ENCODE peak calls at places on chromosomes 11 and 22, in five cellular contexts. One of them, this sample, is unnamed.

GRCh38 chr22:17961443-17961729 is 63.0 kb downstream of the MICAL3 start:
- DNase-seq in KG1: no peak
- DNase-seq in activated naive CD8-positive, alpha-beta T cell treated with anti-CD3 and anti-CD28 coated beads for 36 hours: no peak
- DNase-seq in A549: no peak
- DNase-seq in AG09309: no peak
- DNase-seq in this sample: no peak

GRCh38 chr22:46068908-46069481 is 81.3 kb upstream of the PPARA start:
- DNase-seq in KG1: peak; percentile 54
- DNase-seq in activated naive CD8-positive, alpha-beta T cell treated with anti-CD3 and anti-CD28 coated beads for 36 hours: no peak
- DNase-seq in AG09309: peak; percentile 96
- DNase-seq in A549: no peak
- DNase-seq in this sample: no peak

GRCh38 chr11:1559103-1559951 is 12.7 kb downstream of the DUSP8 start:
- DNase-seq in activated naive CD8-positive, alpha-beta T cell treated with anti-CD3 and anti-CD28 coated beads for 36 hours: no peak
- DNase-seq in A549: peak; percentile 65
- DNase-seq in KG1: no peak
- DNase-seq in AG09309: peak; percentile 46
- DNase-seq in this sample: no peak

GRCh38 chr11:86904001-86904400 is 51.2 kb downstream of the FZD4 start:
- DNase-seq in activated naive CD8-positive, alpha-beta T cell treated with anti-CD3 and anti-CD28 coated beads for 36 hours: no peak
- DNase-seq in KG1: no peak
- DNase-seq in A549: no peak
- DNase-seq in AG09309: no peak
- DNase-seq in this sample: no peak

GRCh38 chr22:23151827-23152226 is 6.5 kb downstream of the RAB36 start:
- DNase-seq in KG1: no peak
- DNase-seq in activated naive CD8-positive, alpha-beta T cell treated with anti-CD3 and anti-CD28 coated beads for 36 hours: no peak
- DNase-seq in A549: no peak
- DNase-seq in AG09309: no peak
- DNase-seq in this sample: no peak

GRCh38 chr11:34963351-34963750 is 46.9 kb downstream of the PDHX start:
- DNase-seq in AG09309: no peak
- DNase-seq in activated naive CD8-positive, alpha-beta T cell treated with anti-CD3 and anti-CD28 coated beads for 36 hours: no peak
- DNase-seq in KG1: no peak
- DNase-seq in A549: no peak
- DNase-seq in this sample: no peak

GRCh38 chr22:17540481-17540880 is 22.8 kb upstream of the SLC25A18 start:
- DNase-seq in activated naive CD8-positive, alpha-beta T cell treated with anti-CD3 and anti-CD28 coated beads for 36 hours: no peak
- DNase-seq in A549: no peak
- DNase-seq in AG09309: no peak
- DNase-seq in KG1: no peak
- DNase-seq in this sample: peak; percentile 4

GRCh38 chr11:129428027-129428426 is 52.4 kb downstream of the BARX2 start:
- DNase-seq in AG09309: no peak
- DNase-seq in A549: no peak
- DNase-seq in activated naive CD8-positive, alpha-beta T cell treated with anti-CD3 and anti-CD28 coated beads for 36 hours: no peak
- DNase-seq in KG1: no peak
- DNase-seq in this sample: no peak

GRCh38 chr22:28047740-28048139 is 128.7 kb upstream of the PITPNB start:
- DNase-seq in activated naive CD8-positive, alpha-beta T cell treated with anti-CD3 and anti-CD28 coated beads for 36 hours: no peak
- DNase-seq in AG09309: no peak
- DNase-seq in A549: no peak
- DNase-seq in KG1: no peak
- DNase-seq in this sample: no peak

GRCh38 chr11:45392621-45393183 is 106.6 kb upstream of the SYT13 start:
- DNase-seq in activated naive CD8-positive, alpha-beta T cell treated with anti-CD3 and anti-CD28 coated beads for 36 hours: no peak
- DNase-seq in AG09309: no peak
- DNase-seq in KG1: no peak
- DNase-seq in A549: no peak
- DNase-seq in this sample: no peak

GRCh38 chr11:118917488-118918127 is 8.1 kb downstream of the BCL9L start:
- DNase-seq in KG1: no peak
- DNase-seq in A549: peak; percentile 94
- DNase-seq in AG09309: peak; percentile 84
- DNase-seq in activated naive CD8-positive, alpha-beta T cell treated with anti-CD3 and anti-CD28 coated beads for 36 hours: peak; percentile 69
- DNase-seq in this sample: peak; percentile 83

GRCh38 chr11:6480299-6480914 is 724 bp downstream of the ARFIP2 start:
- DNase-seq in A549: no peak
- DNase-seq in activated naive CD8-positive, alpha-beta T cell treated with anti-CD3 and anti-CD28 coated beads for 36 hours: no peak
- DNase-seq in AG09309: no peak
- DNase-seq in KG1: no peak
- DNase-seq in this sample: no peak

GRCh38 chr22:43897751-43898261 is 6.0 kb upstream of the PNPLA5 start:
- DNase-seq in A549: peak; percentile 29
- DNase-seq in activated naive CD8-positive, alpha-beta T cell treated with anti-CD3 and anti-CD28 coated beads for 36 hours: no peak
- DNase-seq in AG09309: no peak
- DNase-seq in KG1: no peak
- DNase-seq in this sample: no peak

GRCh38 chr11:75734491-75735180 is 17.0 kb downstream of the MOGAT2 start:
- DNase-seq in KG1: no peak
- DNase-seq in A549: no peak
- DNase-seq in AG09309: no peak
- DNase-seq in activated naive CD8-positive, alpha-beta T cell treated with anti-CD3 and anti-CD28 coated beads for 36 hours: no peak
- DNase-seq in this sample: no peak

GRCh38 chr11:45411221-45411946 is 125.2 kb upstream of the SYT13 start:
- DNase-seq in AG09309: no peak
- DNase-seq in A549: no peak
- DNase-seq in activated naive CD8-positive, alpha-beta T cell treated with anti-CD3 and anti-CD28 coated beads for 36 hours: no peak
- DNase-seq in KG1: no peak
- DNase-seq in this sample: no peak

GRCh38 chr11:78715639-78716311 is 141.1 kb upstream of the NARS2 start:
- DNase-seq in activated naive CD8-positive, alpha-beta T cell treated with anti-CD3 and anti-CD28 coated beads for 36 hours: peak; percentile 63
- DNase-seq in AG09309: no peak
- DNase-seq in KG1: peak; percentile 1
- DNase-seq in A549: peak; percentile 65
- DNase-seq in this sample: peak; percentile 78

GRCh38 chr11:124837491-124837856 is 27.8 kb upstream of the ROBO3 start:
- DNase-seq in KG1: peak; percentile 50
- DNase-seq in AG09309: peak; percentile 81
- DNase-seq in activated naive CD8-positive, alpha-beta T cell treated with anti-CD3 and anti-CD28 coated beads for 36 hours: no peak
- DNase-seq in A549: peak; percentile 86
- DNase-seq in this sample: peak; percentile 19

GRCh38 chr11:133785795-133786194 is 59.5 kb downstream of the SPATA19 start:
- DNase-seq in AG09309: no peak
- DNase-seq in KG1: no peak
- DNase-seq in A549: no peak
- DNase-seq in activated naive CD8-positive, alpha-beta T cell treated with anti-CD3 and anti-CD28 coated beads for 36 hours: no peak
- DNase-seq in this sample: no peak

GRCh38 chr22:20248461-20248959 is 19.6 kb downstream of the RTN4R start:
- DNase-seq in KG1: no peak
- DNase-seq in AG09309: no peak
- DNase-seq in A549: no peak
- DNase-seq in activated naive CD8-positive, alpha-beta T cell treated with anti-CD3 and anti-CD28 coated beads for 36 hours: no peak
- DNase-seq in this sample: no peak

GRCh38 chr22:38201371-38201717 is 450 bp upstream of the MAFF start:
- DNase-seq in AG09309: no peak
- DNase-seq in activated naive CD8-positive, alpha-beta T cell treated with anti-CD3 and anti-CD28 coated beads for 36 hours: no peak
- DNase-seq in A549: no peak
- DNase-seq in KG1: no peak
- DNase-seq in this sample: no peak

GRCh38 chr11:75406338-75406777 is 7.0 kb downstream of the RPS3 start:
- DNase-seq in KG1: no peak
- DNase-seq in activated naive CD8-positive, alpha-beta T cell treated with anti-CD3 and anti-CD28 coated beads for 36 hours: no peak
- DNase-seq in AG09309: no peak
- DNase-seq in A549: no peak
- DNase-seq in this sample: no peak

GRCh38 chr11:12769834-12770345 is 95.7 kb downstream of the TEAD1 start:
- DNase-seq in KG1: no peak
- DNase-seq in AG09309: no peak
- DNase-seq in activated naive CD8-positive, alpha-beta T cell treated with anti-CD3 and anti-CD28 coated beads for 36 hours: no peak
- DNase-seq in A549: peak; percentile 74
- DNase-seq in this sample: no peak

GRCh38 chr22:23071163-23072034 is 1.1 kb downstream of the GNAZ start:
- DNase-seq in AG09309: no peak
- DNase-seq in KG1: no peak
- DNase-seq in activated naive CD8-positive, alpha-beta T cell treated with anti-CD3 and anti-CD28 coated beads for 36 hours: no peak
- DNase-seq in A549: no peak
- DNase-seq in this sample: no peak

GRCh38 chr22:36731916-36732315 is 28.4 kb upstream of the CACNG2 start:
- DNase-seq in A549: no peak
- DNase-seq in KG1: no peak
- DNase-seq in activated naive CD8-positive, alpha-beta T cell treated with anti-CD3 and anti-CD28 coated beads for 36 hours: no peak
- DNase-seq in AG09309: no peak
- DNase-seq in this sample: no peak

GRCh38 chr11:19829109-19829790 is 116.6 kb downstream of the NAV2 start:
- DNase-seq in activated naive CD8-positive, alpha-beta T cell treated with anti-CD3 and anti-CD28 coated beads for 36 hours: no peak
- DNase-seq in KG1: no peak
- DNase-seq in AG09309: no peak
- DNase-seq in A549: no peak
- DNase-seq in this sample: no peak